ENCODE peak calls at places on chromosomes 11 and 22, in ten cellular contexts. J is activated CD4-positive, alpha-beta T cell treated with anti-CD3 and anti-CD28 coated beads, Interleukin-2, amount 10 ng/mL, durations not matched to agents 7 days and 5 days; P is HCEC 1CT; W is activated CD8-positive, alpha-beta T cell treated with anti-CD3 and anti-CD28 coated beads, Interleukin-2, amount 10 ng/mL, durations not matched to agents 7 days and 5 days; O is endothelial cell; A is OCI-M1; Z is HCT116; L is A549; G is RWPE1; I is amniotic stem cell. R is an unnamed sample.

GRCh38 chr11:86931059-86931964 is 23.9 kb downstream of the FZD4 start:
- DNase-seq in J (no peak), P (no peak), W (no peak), O (no peak), A (peak), Z (no peak), L (no peak), G (no peak), I (no peak), R (no peak)

GRCh38 chr11:76783294-76783900 is at the start of gene TSKU:
- DNase-seq in J (no peak), P (no peak), W (no peak), O (no peak), A (peak), Z (no peak), L (no peak), G (peak), I (no peak), R (no peak)

GRCh38 chr11:37422511-37422910 is 824.5 kb upstream of the RAG2 start:
- DNase-seq in J (no peak), P (no peak), W (no peak), O (no peak), A (no peak), Z (no peak), L (no peak), G (no peak), I (no peak), R (no peak)

GRCh38 chr22:29032584-29032983 is 29.0 kb downstream of the C22orf31 start:
- DNase-seq in J (no peak), P (no peak), W (no peak), O (no peak), A (no peak), Z (no peak), L (no peak), G (no peak), I (no peak), R (no peak)

GRCh38 chr11:17528181-17528691 is 16.0 kb downstream of the USH1C start:
- DNase-seq in J (peak), P (peak), W (peak), O (peak), A (peak), Z (no peak), L (peak), G (peak), I (no peak), R (peak)

GRCh38 chr22:46090051-46090591 is 60.2 kb upstream of the PPARA start:
- DNase-seq in J (no peak), P (peak), W (no peak), O (no peak), A (no peak), Z (no peak), L (no peak), G (no peak), I (no peak), R (no peak)

GRCh38 chr22:21726650-21727049 is 8.9 kb downstream of the YPEL1 start:
- DNase-seq in J (peak), P (peak), W (peak), O (peak), A (peak), Z (peak), L (peak), G (no peak), I (no peak), R (peak)

GRCh38 chr11:111299111-111300026 is 1.0 kb downstream of the POU2AF3 start:
- DNase-seq in J (no peak), P (no peak), W (no peak), O (peak), A (no peak), Z (no peak), L (peak), G (peak), I (peak), R (no peak)

GRCh38 chr22:44407404-44408226 is 90.4 kb downstream of the RTL6 start:
- DNase-seq in J (no peak), P (no peak), W (no peak), O (no peak), A (no peak), Z (no peak), L (no peak), G (no peak), I (no peak), R (no peak)

GRCh38 chr11:11563193-11563592 is 58.6 kb downstream of the GALNT18 start:
- DNase-seq in J (no peak), P (no peak), W (no peak), O (no peak), A (no peak), Z (no peak), L (no peak), G (no peak), I (no peak), R (no peak)

GRCh38 chr11:130858215-130858614 is 58.1 kb downstream of the SNX19 start:
- DNase-seq in J (no peak), P (no peak), W (no peak), O (no peak), A (peak), Z (peak), L (no peak), G (peak), I (no peak), R (peak)

GRCh38 chr11:43434893-43435292 is 76.2 kb downstream of the TTC17 start:
- DNase-seq in J (no peak), P (no peak), W (no peak), O (no peak), A (no peak), Z (no peak), L (no peak), G (no peak), I (no peak), R (no peak)